ENCODE peak calls at places on chromosomes 5 and 9, in eight cellular contexts. H, R, W, S, M, I, N and X are unnamed samples.

GRCh38 chr5:163727028-163727427 is 221.6 kb downstream of the MAT2B start:
- DNase-seq in H (no peak), R (peak; percentile 1), W (no peak), S (no peak), M (no peak), I (no peak), N (no peak), X (no peak)

GRCh38 chr5:168313596-168314204 is 22.3 kb downstream of the WWC1 start:
- DNase-seq in H (peak; percentile 35), R (no peak), W (no peak), S (no peak), M (no peak), I (no peak), N (no peak), X (no peak)

GRCh38 chr5:95022967-95023695 is 261.8 kb downstream of the MCTP1 start:
- DNase-seq in H (no peak), R (no peak), W (no peak), S (peak; percentile 5), M (no peak), I (peak; percentile 2), N (no peak), X (no peak)

GRCh38 chr5:139649082-139649991 is 1.2 kb downstream of the CXXC5 start:
- DNase-seq in H (no peak), R (peak; percentile 61), W (no peak), S (no peak), M (no peak), I (peak; percentile 59), N (no peak), X (no peak)

GRCh38 chr5:80686757-80687156 is 32.0 kb upstream of the DHFR start:
- DNase-seq in H (no peak), R (peak; percentile 19), W (no peak), S (no peak), M (no peak), I (no peak), N (no peak), X (no peak)

GRCh38 chr9:116008278-116008677 is 145.3 kb upstream of the PAPPA start:
- DNase-seq in H (no peak), R (no peak), W (peak; percentile 30), S (no peak), M (peak; percentile 74), I (no peak), N (no peak), X (no peak)

GRCh38 chr5:64331597-64332277 is 166.1 kb downstream of the RNF180 start:
- DNase-seq in H (no peak), R (no peak), W (no peak), S (no peak), M (no peak), I (no peak), N (no peak), X (no peak)

GRCh38 chr5:55141945-55142690 is 17.9 kb upstream of the GPX8 start:
- DNase-seq in H (no peak), R (no peak), W (no peak), S (no peak), M (no peak), I (peak; percentile 50), N (no peak), X (no peak)

GRCh38 chr5:68557162-68557936 is 341.8 kb downstream of the PIK3R1 start:
- DNase-seq in H (peak; percentile 51), R (no peak), W (no peak), S (no peak), M (no peak), I (no peak), N (no peak), X (no peak)

GRCh38 chr5:37043693-37044092 is 167.1 kb downstream of the NIPBL start:
- DNase-seq in H (no peak), R (peak; percentile 2), W (no peak), S (no peak), M (no peak), I (no peak), N (no peak), X (no peak)
- TF ChIP-seq CTCF in H (no peak), R (peak; percentile 36), W (peak; percentile 30), S (peak; percentile 41), M (no peak), I (no peak), N (no peak), X (peak; percentile 28)

GRCh38 chr9:84206801-84207200 is 133.8 kb downstream of the SLC28A3 start:
- DNase-seq in H (no peak), R (no peak), W (no peak), S (no peak), M (no peak), I (no peak), N (no peak), X (no peak)

GRCh38 chr9:84212982-84213381 is 127.6 kb downstream of the SLC28A3 start:
- DNase-seq in H (no peak), R (no peak), W (peak; percentile 78), S (no peak), M (no peak), I (no peak), N (no peak), X (no peak)

GRCh38 chr9:84207443-84208032 is 133.0 kb downstream of the SLC28A3 start:
- DNase-seq in H (no peak), R (no peak), W (no peak), S (no peak), M (no peak), I (no peak), N (no peak), X (no peak)

GRCh38 chr9:84216151-84216550 is 124.4 kb downstream of the SLC28A3 start:
- DNase-seq in H (no peak), R (no peak), W (peak; percentile 52), S (no peak), M (no peak), I (no peak), N (no peak), X (no peak)

DNA sequence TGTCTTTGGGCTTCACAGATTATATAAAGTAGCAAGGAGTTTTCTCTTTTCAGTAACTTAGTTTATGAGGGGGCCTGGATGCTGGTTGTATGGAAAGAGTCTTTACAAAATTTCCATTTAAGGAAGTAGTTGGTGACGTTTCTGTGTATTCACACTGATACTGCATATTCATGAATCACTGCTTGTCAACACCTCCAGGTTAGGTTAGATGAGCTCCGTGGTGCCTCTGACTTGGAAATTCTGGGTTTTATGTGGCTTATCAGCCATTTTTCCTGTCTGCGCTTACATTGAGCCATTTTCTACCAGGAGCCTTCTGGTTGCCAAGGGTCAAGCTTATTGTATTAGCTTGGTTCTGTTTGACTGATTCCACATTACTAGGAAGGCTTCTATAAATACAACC is 128.3 kb downstream of the SLC28A3 start:
- DNase-seq in H (no peak), R (no peak), W (peak; percentile 13), S (no peak), M (no peak), I (no peak), N (no peak), X (no peak)
- TF ChIP-seq CTCF in H (no peak), R (no peak), W (no peak), S (no peak), M (no peak), I (no peak), N (no peak), X (no peak)

GRCh38 chr5:173925449-173926071 is 37.4 kb downstream of the CPEB4 start:
- DNase-seq in H (no peak), R (peak; percentile 72), W (no peak), S (peak; percentile 61), M (peak; percentile 47), I (peak; percentile 73), N (no peak), X (peak; percentile 30)
- TF ChIP-seq CTCF in H (peak; percentile 54), R (peak; percentile 95), W (peak; percentile 68), S (peak; percentile 86), M (peak; percentile 68), I (peak; percentile 65), N (peak; percentile 53), X (peak; percentile 65)

GRCh38 chr9:35958104-35958825 is at the start of gene OR2S2:
- DNase-seq in H (no peak), R (no peak), W (no peak), S (no peak), M (no peak), I (no peak), N (no peak), X (no peak)

GRCh38 chr9:35956646-35957045 is 1.3 kb downstream of the OR2S2 start:
- DNase-seq in H (no peak), R (no peak), W (no peak), S (no peak), M (no peak), I (no peak), N (no peak), X (no peak)

GRCh38 chr9:35952526-35953191 is 5.3 kb downstream of the OR2S2 start:
- DNase-seq in H (no peak), R (no peak), W (no peak), S (no peak), M (no peak), I (no peak), N (no peak), X (no peak)

GRCh38 chr9:35951736-35952135 is 6.2 kb downstream of the OR2S2 start:
- DNase-seq in H (no peak), R (no peak), W (peak; percentile 63), S (peak; percentile 79), M (peak; percentile 23), I (no peak), N (no peak), X (no peak)

GRCh38 chr9:35954942-35955546 is 2.9 kb downstream of the OR2S2 start:
- DNase-seq in H (no peak), R (peak; percentile 78), W (peak; percentile 60), S (peak; percentile 79), M (peak; percentile 30), I (peak; percentile 67), N (no peak), X (peak; percentile 71)
- TF ChIP-seq CTCF in H (peak; percentile 88), R (peak; percentile 96), W (peak; percentile 92), S (peak; percentile 85), M (peak; percentile 77), I (peak; percentile 79), N (peak; percentile 89), X (peak; percentile 82)

DNA sequence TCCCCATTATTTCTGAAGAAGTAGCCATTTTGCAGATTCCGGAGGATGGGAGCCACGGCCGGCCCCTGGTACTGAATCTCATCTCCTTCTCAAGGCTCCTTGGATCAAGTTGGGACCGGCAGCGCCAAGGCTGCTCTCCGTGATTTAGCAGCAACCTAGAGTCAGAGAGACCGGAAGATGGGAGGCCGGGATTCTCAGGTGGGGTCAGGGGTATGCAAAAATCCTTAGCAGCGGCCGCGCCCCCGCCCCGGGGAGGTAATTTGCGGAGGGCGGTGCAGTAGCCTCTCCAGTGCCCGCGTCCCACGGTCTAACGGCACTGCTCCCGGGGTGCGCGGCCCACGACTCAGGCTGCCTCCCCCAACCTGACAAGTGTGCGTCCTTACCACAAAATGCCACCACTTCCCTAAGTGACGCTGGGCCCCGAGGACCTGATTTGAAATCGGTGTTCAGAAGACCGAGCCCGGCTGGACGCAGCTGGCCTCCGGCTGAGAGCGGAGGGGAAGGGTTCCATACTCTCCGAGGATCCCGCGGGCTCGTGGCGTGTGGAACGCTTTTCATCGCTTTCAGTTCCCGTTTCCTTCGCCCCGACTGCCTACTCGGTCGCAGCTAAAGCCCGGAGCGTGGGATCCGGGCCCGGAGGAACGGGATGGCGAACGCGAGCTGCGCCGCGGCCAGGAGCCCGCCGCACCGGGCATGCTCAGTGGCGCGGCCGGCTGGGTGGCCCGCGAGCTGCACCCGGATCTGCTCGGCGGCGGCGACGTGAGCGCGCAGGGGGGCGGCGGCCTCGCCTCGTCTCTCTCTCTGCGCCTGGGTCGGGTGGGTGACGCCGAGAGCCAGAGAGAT is at the start of gene SCAMP1:
- DNase-seq in H (peak; percentile 51), R (peak; percentile 96), W (peak; percentile 88), S (peak; percentile 87), M (peak; percentile 95), I (peak; percentile 92), N (peak; percentile 91), X (peak; percentile 94)
- TF ChIP-seq CTCF in H (no peak), R (no peak), W (peak; percentile 61), S (peak; percentile 6), M (peak; percentile 21), I (no peak), N (peak; percentile 48), X (peak; percentile 39)